ENCODE peak calls at places on chromosomes 5 and 9, in seven cellular contexts. C, W, D, A, J, T and Z are unnamed samples.

GRCh38 chr5:167906209-167906853 is 385.1 kb upstream of the WWC1 start:
- DNase-seq in T (no peak), J (no peak), D (no peak), W (no peak), C (no peak), A (no peak), Z (no peak)

GRCh38 chr9:101629624-101630023 is 34.9 kb upstream of the PPP3R2 start:
- DNase-seq in J (no peak), C (no peak), W (no peak), A (no peak), T (no peak), D (no peak), Z (no peak)

GRCh38 chr9:19373527-19373926 is 6.5 kb downstream of the RPS6 start:
- DNase-seq in C (no peak), W (no peak), D (no peak), T (no peak), J (no peak), A (no peak), Z (no peak)

GRCh38 chr9:27442464-27442863 is 81.6 kb upstream of the IFNK start:
- DNase-seq in W (no peak), T (no peak), J (no peak), C (no peak), A (no peak), D (no peak), Z (no peak)

GRCh38 chr5:17147225-17148120 is 70.0 kb upstream of the BASP1 start:
- DNase-seq in C (no peak), J (no peak), D (no peak), A (no peak), T (no peak), W (no peak), Z (no peak)

GRCh38 chr5:159182691-159183090 is 26.7 kb downstream of the RNF145 start:
- DNase-seq in W (no peak), D (no peak), T (no peak), J (no peak), C (no peak), A (peak; percentile 43), Z (no peak)

GRCh38 chr5:135718151-135718550 is 116.3 kb upstream of the SLC25A48 start:
- DNase-seq in W (no peak), J (no peak), D (no peak), A (no peak), T (no peak), C (no peak), Z (no peak)

GRCh38 chr5:9350301-9350797 is 195.5 kb downstream of the SEMA5A start:
- DNase-seq in T (no peak), D (no peak), W (no peak), J (no peak), C (no peak), A (peak; percentile 55), Z (no peak)